ENCODE peak calls at places on chromosomes 3 and 15, in seven cellular contexts. U is H1, G is GM12878, H is HCT116, E is K562, W is SK-N-SH, V is HepG2. T is an unnamed sample.

GRCh38 chr15:26744894-26745293 is 28.0 kb downstream of the GABRB3 start:
- DNase-seq in U (no peak), G (no peak), H (no peak), E (no peak), W (no peak), V (no peak), T (no peak)

GRCh38 chr3:57948080-57948671 is 60.0 kb upstream of the FLNB start:
- DNase-seq in U (no peak), G (no peak), H (no peak), E (no peak), W (no peak), V (peak; percentile 24), T (no peak)

GRCh38 chr15:72953306-72953705 is 99.0 kb upstream of the NEO1 start:
- DNase-seq in U (no peak), G (no peak), H (no peak), E (no peak), W (no peak), V (no peak), T (no peak)

GRCh38 chr3:58623961-58624360 is 42.6 kb downstream of the FAM3D start:
- DNase-seq in U (no peak), G (no peak), H (no peak), E (no peak), W (no peak), V (no peak), T (no peak)

GRCh38 chr15:75682181-75683135 is 30.2 kb downstream of the CSPG4 start:
- DNase-seq in U (no peak), G (no peak), H (no peak), E (no peak), W (peak; percentile 56), V (no peak), T (peak; percentile 37)

GRCh38 chr3:142218703-142219102 is 6.7 kb downstream of the GK5 start:
- DNase-seq in U (no peak), G (no peak), H (no peak), E (no peak), W (no peak), V (no peak), T (no peak)

GRCh38 chr15:36658905-36659304 is 79.5 kb downstream of the CDIN1 start:
- DNase-seq in U (no peak), G (no peak), H (no peak), E (no peak), W (no peak), V (no peak), T (no peak)

GRCh38 chr15:61084944-61085367 is 144.1 kb downstream of the RORA start:
- DNase-seq in U (no peak), G (no peak), H (no peak), E (no peak), W (peak; percentile 70), V (no peak), T (no peak)

GRCh38 chr3:98855811-98856400 is 45.6 kb downstream of the DCBLD2 start:
- DNase-seq in U (no peak), G (no peak), H (no peak), E (no peak), W (no peak), V (no peak), T (no peak)

GRCh38 chr15:73324496-73325170 is 44.1 kb downstream of the HCN4 start:
- DNase-seq in U (no peak), G (no peak), H (no peak), E (no peak), W (no peak), V (no peak), T (no peak)

GRCh38 chr3:60906283-60906682 is 345.0 kb downstream of the FHIT start:
- DNase-seq in U (no peak), G (no peak), H (no peak), E (no peak), W (no peak), V (no peak), T (no peak)

GRCh38 chr15:87829651-87830050 is 426.9 kb downstream of the NTRK3 start:
- DNase-seq in U (no peak), G (no peak), H (no peak), E (no peak), W (no peak), V (no peak), T (no peak)

GRCh38 chr3:61841111-61841845 is 279.9 kb downstream of the PTPRG start:
- DNase-seq in U (no peak), G (no peak), H (no peak), E (no peak), W (no peak), V (no peak), T (no peak)

GRCh38 chr15:81506071-81506470 is 132.1 kb upstream of the TMC3 start:
- DNase-seq in U (no peak), G (no peak), H (no peak), E (no peak), W (no peak), V (no peak), T (no peak)

GRCh38 chr15:81502436-81502835 is 128.4 kb upstream of the TMC3 start:
- DNase-seq in U (no peak), G (no peak), H (no peak), E (no peak), W (no peak), V (no peak), T (no peak)

GRCh38 chr15:81506936-81507335 is 132.9 kb upstream of the TMC3 start:
- DNase-seq in U (no peak), G (no peak), H (no peak), E (no peak), W (no peak), V (no peak), T (no peak)

GRCh38 chr15:81507831-81508230 is 133.8 kb upstream of the TMC3 start:
- DNase-seq in U (no peak), G (no peak), H (no peak), E (no peak), W (no peak), V (no peak), T (no peak)

GRCh38 chr15:81504170-81504905 is 130.3 kb upstream of the TMC3 start:
- DNase-seq in U (no peak), G (no peak), H (no peak), E (no peak), W (no peak), V (no peak), T (no peak)
- TF ChIP-seq JUND in U (no peak), G (no peak), H (no peak), E (no peak), W (peak; percentile 96), V (no peak), T (no peak)

DNA sequence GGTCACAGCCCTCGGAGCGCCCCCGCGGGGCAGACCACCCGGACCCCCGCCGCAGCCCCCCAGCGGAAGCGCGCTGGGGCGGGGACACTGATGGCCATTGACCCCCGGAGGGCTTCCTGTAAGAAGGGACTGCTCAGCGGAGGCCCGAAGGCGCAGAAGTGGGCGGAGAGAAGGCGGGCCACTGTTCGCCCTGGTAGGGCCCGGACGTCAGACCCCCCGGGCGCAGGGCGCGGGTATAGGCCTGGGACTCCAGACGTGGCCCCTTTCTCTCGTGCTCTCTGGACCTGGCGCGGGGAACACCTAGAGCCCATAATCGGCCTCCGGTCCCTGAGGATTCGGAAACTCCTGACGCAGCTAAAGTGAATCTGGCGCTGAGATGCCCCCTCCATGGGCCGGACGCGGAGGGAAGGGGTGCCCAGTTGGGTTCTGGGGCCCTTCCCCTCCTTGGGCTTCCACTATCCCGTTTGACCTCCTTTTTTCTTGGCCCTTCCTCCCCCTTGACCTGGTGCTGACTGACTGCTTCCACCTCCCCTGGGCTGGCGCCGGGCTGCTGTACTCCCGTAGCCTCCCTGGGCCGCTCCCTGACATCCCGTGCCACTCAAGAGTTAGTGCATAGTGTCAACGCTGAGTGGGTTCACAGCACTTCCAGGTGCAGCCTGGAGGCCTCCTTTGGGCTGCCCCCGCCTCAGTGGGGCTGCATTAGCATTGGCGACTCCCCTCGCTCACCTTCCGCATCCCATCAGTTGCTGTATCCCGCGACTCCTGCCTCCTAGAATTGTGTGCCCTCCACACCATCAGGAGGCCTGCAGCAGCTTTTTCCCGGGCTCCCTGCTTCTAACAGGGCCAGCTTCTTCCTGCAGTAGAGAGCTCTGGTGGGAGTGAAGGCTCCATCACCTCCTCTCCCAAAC is 693 bp downstream of the ABTB1 start:
- DNase-seq in U (no peak), G (no peak), H (no peak), E (peak; percentile 52), W (peak; percentile 81), V (no peak), T (no peak)
- TF ChIP-seq JUND in U (no peak), G (no peak), H (no peak), E (no peak), W (no peak), V (no peak), T (no peak)

DNA sequence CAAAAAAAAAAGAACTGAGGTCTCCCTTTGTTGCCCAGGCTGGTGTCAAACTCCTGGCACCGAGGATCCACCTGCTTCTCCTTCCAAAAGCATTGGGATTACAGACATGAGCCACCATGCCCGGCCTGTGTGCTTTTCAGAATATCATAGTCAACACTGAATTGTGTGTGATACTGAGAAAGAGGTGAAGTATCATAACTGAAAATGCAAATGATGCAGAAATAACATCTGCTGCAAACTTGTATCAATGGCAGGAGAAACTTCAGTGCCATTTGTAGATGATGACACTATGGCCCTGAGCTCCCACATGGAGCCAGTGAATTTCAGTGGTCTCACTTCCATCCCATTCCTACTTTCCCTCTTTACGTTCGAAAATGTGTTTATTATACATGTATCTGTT is 21.9 kb downstream of the IL12A start:
- DNase-seq in U (no peak), G (peak; percentile 60), H (no peak), E (no peak), W (no peak), V (no peak), T (no peak)
- TF ChIP-seq JUND in U (no peak), G (no peak), H (no peak), E (no peak), W (no peak), V (no peak), T (no peak)

GRCh38 chr3:148642616-148643015 is 55.1 kb upstream of the AGTR1 start:
- DNase-seq in U (no peak), G (no peak), H (no peak), E (no peak), W (no peak), V (no peak), T (no peak)
- TF ChIP-seq JUND in U (no peak), G (no peak), H (no peak), E (no peak), W (no peak), V (no peak), T (no peak)

GRCh38 chr3:120567370-120568197 is 28.6 kb upstream of the NDUFB4 start:
- DNase-seq in U (no peak), G (no peak), H (no peak), E (no peak), W (peak; percentile 63), V (peak; percentile 11), T (peak; percentile 64)
- TF ChIP-seq JUND in U (no peak), G (no peak), H (no peak), E (no peak), W (no peak), V (no peak), T (no peak)

T was measured in T47D.